ENCODE peak calls at places on chromosomes 12 and 14, in six cellular contexts. One of them, this sample, is unnamed.

GRCh38 chr12:28024231-28024995 is 51.9 kb upstream of the PTHLH start:
- DNase-seq in astrocyte of the cerebellum: peak
- DNase-seq in psoas muscle: no peak
- DNase-seq in A549: peak
- DNase-seq in K562: no peak
- DNase-seq in AG09319: no peak
- DNase-seq in this sample: no peak

GRCh38 chr14:68312884-68313725 is 479.8 kb downstream of the ZFP36L1 start:
- DNase-seq in psoas muscle: no peak
- DNase-seq in K562: no peak
- DNase-seq in astrocyte of the cerebellum: no peak
- DNase-seq in A549: no peak
- DNase-seq in AG09319: no peak
- DNase-seq in this sample: peak

GRCh38 chr14:55054098-55054497 is 2.7 kb downstream of the MAPK1IP1L start:
- DNase-seq in A549: no peak
- DNase-seq in AG09319: no peak
- DNase-seq in astrocyte of the cerebellum: no peak
- DNase-seq in K562: no peak
- DNase-seq in psoas muscle: no peak
- DNase-seq in this sample: no peak

GRCh38 chr12:53200458-53201169 is 6.4 kb downstream of the ITGB7 start:
- DNase-seq in psoas muscle: no peak
- DNase-seq in AG09319: no peak
- DNase-seq in A549: no peak
- DNase-seq in astrocyte of the cerebellum: no peak
- DNase-seq in K562: no peak
- DNase-seq in this sample: peak

GRCh38 chr14:26839481-26839880 is 241.6 kb upstream of the NOVA1 start:
- DNase-seq in K562: no peak
- DNase-seq in A549: no peak
- DNase-seq in AG09319: no peak
- DNase-seq in astrocyte of the cerebellum: no peak
- DNase-seq in psoas muscle: no peak
- DNase-seq in this sample: no peak

GRCh38 chr14:56137842-56138241 is 19.6 kb downstream of the PELI2 start:
- DNase-seq in astrocyte of the cerebellum: no peak
- DNase-seq in A549: no peak
- DNase-seq in psoas muscle: no peak
- DNase-seq in K562: no peak
- DNase-seq in AG09319: no peak
- DNase-seq in this sample: no peak

GRCh38 chr14:87896393-87897380 is 96.3 kb downstream of the GALC start:
- DNase-seq in A549: peak
- DNase-seq in AG09319: peak
- DNase-seq in astrocyte of the cerebellum: peak
- DNase-seq in K562: peak
- DNase-seq in psoas muscle: no peak
- DNase-seq in this sample: peak

GRCh38 chr12:117027251-117028086 is 71.7 kb downstream of the TESC start:
- DNase-seq in A549: no peak
- DNase-seq in astrocyte of the cerebellum: no peak
- DNase-seq in AG09319: no peak
- DNase-seq in psoas muscle: no peak
- DNase-seq in K562: no peak
- DNase-seq in this sample: no peak

GRCh38 chr14:73943083-73943482 is 6.8 kb downstream of the FAM161B start:
- DNase-seq in AG09319: peak
- DNase-seq in astrocyte of the cerebellum: no peak
- DNase-seq in A549: peak
- DNase-seq in psoas muscle: no peak
- DNase-seq in K562: no peak
- DNase-seq in this sample: no peak

GRCh38 chr12:50302686-50303085 is 19.4 kb upstream of the LIMA1 start:
- DNase-seq in AG09319: no peak
- DNase-seq in K562: no peak
- DNase-seq in psoas muscle: no peak
- DNase-seq in astrocyte of the cerebellum: no peak
- DNase-seq in A549: no peak
- DNase-seq in this sample: no peak

GRCh38 chr12:74890237-74890599 is 319.4 kb downstream of the KCNC2 start:
- DNase-seq in astrocyte of the cerebellum: peak
- DNase-seq in AG09319: peak
- DNase-seq in K562: no peak
- DNase-seq in psoas muscle: no peak
- DNase-seq in A549: peak
- DNase-seq in this sample: peak

GRCh38 chr12:28096649-28097048 is 93.6 kb upstream of the CCDC91 start:
- DNase-seq in astrocyte of the cerebellum: no peak
- DNase-seq in K562: no peak
- DNase-seq in psoas muscle: no peak
- DNase-seq in A549: no peak
- DNase-seq in AG09319: no peak
- DNase-seq in this sample: no peak

GRCh38 chr14:102086346-102086971 is 385 bp downstream of the HSP90AA1 start:
- DNase-seq in astrocyte of the cerebellum: no peak
- DNase-seq in AG09319: no peak
- DNase-seq in A549: peak
- DNase-seq in psoas muscle: peak
- DNase-seq in K562: peak
- DNase-seq in this sample: peak

GRCh38 chr12:121240484-121241202 is 30.7 kb downstream of the P2RX4 start:
- DNase-seq in psoas muscle: peak
- DNase-seq in K562: peak
- DNase-seq in A549: no peak
- DNase-seq in astrocyte of the cerebellum: no peak
- DNase-seq in AG09319: peak
- DNase-seq in this sample: peak

GRCh38 chr12:14394317-14395058 is 29.0 kb downstream of the ATF7IP start:
- DNase-seq in A549: peak
- DNase-seq in K562: peak
- DNase-seq in psoas muscle: no peak
- DNase-seq in AG09319: no peak
- DNase-seq in astrocyte of the cerebellum: peak
- DNase-seq in this sample: peak

GRCh38 chr12:116245189-116245588 is 32.3 kb downstream of the MED13L start:
- DNase-seq in AG09319: no peak
- DNase-seq in astrocyte of the cerebellum: no peak
- DNase-seq in A549: no peak
- DNase-seq in psoas muscle: no peak
- DNase-seq in K562: no peak
- DNase-seq in this sample: no peak

GRCh38 chr12:2743478-2743877 is 51.3 kb upstream of the FKBP4 start:
- DNase-seq in A549: no peak
- DNase-seq in AG09319: no peak
- DNase-seq in K562: no peak
- DNase-seq in astrocyte of the cerebellum: no peak
- DNase-seq in psoas muscle: no peak
- DNase-seq in this sample: no peak

GRCh38 chr12:2739069-2739468 is 55.7 kb upstream of the FKBP4 start:
- DNase-seq in astrocyte of the cerebellum: no peak
- DNase-seq in psoas muscle: no peak
- DNase-seq in K562: no peak
- DNase-seq in AG09319: no peak
- DNase-seq in A549: no peak
- DNase-seq in this sample: no peak

GRCh38 chr12:2745655-2746054 is 49.1 kb upstream of the FKBP4 start:
- DNase-seq in A549: no peak
- DNase-seq in psoas muscle: no peak
- DNase-seq in K562: no peak
- DNase-seq in astrocyte of the cerebellum: peak
- DNase-seq in AG09319: no peak
- DNase-seq in this sample: no peak

GRCh38 chr12:2737656-2738241 is 57.0 kb upstream of the FKBP4 start:
- DNase-seq in A549: no peak
- DNase-seq in psoas muscle: no peak
- DNase-seq in AG09319: no peak
- DNase-seq in astrocyte of the cerebellum: no peak
- DNase-seq in K562: no peak
- DNase-seq in this sample: no peak

DNA sequence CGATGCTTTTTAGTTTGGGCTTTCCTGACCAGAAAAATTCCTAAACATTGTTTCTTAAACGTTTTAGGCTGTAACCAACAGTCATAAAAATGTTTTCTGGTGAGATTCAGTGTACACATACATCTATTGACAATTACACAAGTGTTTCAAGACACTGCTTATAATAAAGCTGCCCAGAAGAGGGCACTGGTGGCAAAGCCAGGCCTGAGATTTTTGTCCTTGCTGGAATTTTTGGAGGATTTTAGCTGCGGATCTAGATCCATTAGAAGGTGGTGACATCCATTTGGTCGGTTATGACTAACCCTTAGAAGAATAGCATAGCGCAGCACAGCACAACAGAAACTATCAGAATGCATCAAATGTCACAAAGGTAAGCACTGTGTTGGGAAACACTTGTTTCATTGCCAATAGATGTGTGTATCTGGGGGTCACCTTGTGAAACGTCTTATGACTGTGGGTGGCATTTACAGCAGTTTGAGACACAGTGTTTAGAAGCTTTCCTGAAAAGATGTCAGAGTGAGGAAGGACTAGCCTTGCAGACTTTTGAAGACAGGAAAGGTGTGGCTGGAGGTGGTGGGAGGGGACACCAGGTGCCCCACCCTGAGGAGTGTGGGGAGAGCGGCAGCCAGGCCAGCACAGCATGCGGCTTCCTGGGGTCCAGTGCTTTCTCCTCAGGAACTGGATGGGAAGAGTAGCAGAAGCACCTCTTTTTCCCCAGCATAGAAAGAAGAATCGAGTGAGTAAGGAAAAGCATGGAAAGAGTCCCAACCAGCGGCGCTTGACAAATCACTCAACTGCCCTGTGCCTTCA is 54.7 kb upstream of the FKBP4 start:
- DNase-seq in psoas muscle: no peak
- DNase-seq in A549: peak
- DNase-seq in astrocyte of the cerebellum: peak
- DNase-seq in K562: no peak
- DNase-seq in AG09319: no peak
- DNase-seq in this sample: no peak
- TF ChIP-seq CTCF in psoas muscle: no peak
- TF ChIP-seq CTCF in A549: peak
- TF ChIP-seq CTCF in astrocyte of the cerebellum: peak
- TF ChIP-seq CTCF in K562: peak
- TF ChIP-seq CTCF in AG09319: peak
- TF ChIP-seq CTCF in this sample: no peak

GRCh38 chr14:76186318-76187027 is 34.8 kb downstream of the GPATCH2L start:
- DNase-seq in psoas muscle: no peak
- DNase-seq in AG09319: no peak
- DNase-seq in K562: no peak
- DNase-seq in astrocyte of the cerebellum: no peak
- DNase-seq in A549: no peak
- DNase-seq in this sample: peak

GRCh38 chr14:76175942-76176341 is 24.2 kb downstream of the GPATCH2L start:
- DNase-seq in A549: no peak
- DNase-seq in astrocyte of the cerebellum: no peak
- DNase-seq in AG09319: no peak
- DNase-seq in K562: no peak
- DNase-seq in psoas muscle: no peak
- DNase-seq in this sample: no peak

DNA sequence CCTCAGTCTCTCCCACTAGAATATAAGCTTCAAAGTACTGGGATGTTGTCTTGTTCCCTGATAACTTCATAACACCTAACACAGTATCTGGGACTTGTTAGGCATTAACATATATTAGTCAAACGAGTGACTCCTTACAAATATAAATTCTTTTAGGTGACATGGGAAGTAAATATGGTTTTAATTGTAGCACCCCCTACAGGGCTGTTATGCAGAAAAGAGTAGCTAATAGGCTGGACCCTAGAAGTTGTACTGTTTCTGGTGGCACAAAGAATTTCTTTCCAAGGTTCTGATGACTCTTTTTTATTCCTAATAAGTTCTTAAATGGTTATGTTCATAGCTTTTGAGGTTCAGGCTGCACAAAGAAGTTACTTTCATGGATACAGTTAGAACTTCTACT is 29.8 kb downstream of the GPATCH2L start:
- DNase-seq in psoas muscle: no peak
- DNase-seq in A549: peak
- DNase-seq in K562: peak
- DNase-seq in astrocyte of the cerebellum: no peak
- DNase-seq in AG09319: no peak
- DNase-seq in this sample: no peak
- TF ChIP-seq CTCF in psoas muscle: no peak
- TF ChIP-seq CTCF in A549: no peak
- TF ChIP-seq CTCF in K562: peak
- TF ChIP-seq CTCF in astrocyte of the cerebellum: peak
- TF ChIP-seq CTCF in AG09319: peak
- TF ChIP-seq CTCF in this sample: no peak

GRCh38 chr12:113934060-113934829 is 31.9 kb downstream of the RBM19 start:
- DNase-seq in K562: no peak
- DNase-seq in astrocyte of the cerebellum: no peak
- DNase-seq in AG09319: no peak
- DNase-seq in A549: no peak
- DNase-seq in psoas muscle: no peak
- DNase-seq in this sample: no peak

GRCh38 chr12:113934946-113935345 is 31.2 kb downstream of the RBM19 start:
- DNase-seq in A549: no peak
- DNase-seq in AG09319: no peak
- DNase-seq in K562: no peak
- DNase-seq in astrocyte of the cerebellum: no peak
- DNase-seq in psoas muscle: no peak
- DNase-seq in this sample: no peak

GRCh38 chr12:113932411-113933196 is 33.5 kb downstream of the RBM19 start:
- DNase-seq in K562: peak
- DNase-seq in AG09319: no peak
- DNase-seq in A549: no peak
- DNase-seq in psoas muscle: peak
- DNase-seq in astrocyte of the cerebellum: peak
- DNase-seq in this sample: no peak

GRCh38 chr12:113931517-113931916 is 34.6 kb downstream of the RBM19 start:
- DNase-seq in A549: no peak
- DNase-seq in AG09319: no peak
- DNase-seq in astrocyte of the cerebellum: no peak
- DNase-seq in K562: no peak
- DNase-seq in psoas muscle: no peak
- DNase-seq in this sample: no peak

DNA sequence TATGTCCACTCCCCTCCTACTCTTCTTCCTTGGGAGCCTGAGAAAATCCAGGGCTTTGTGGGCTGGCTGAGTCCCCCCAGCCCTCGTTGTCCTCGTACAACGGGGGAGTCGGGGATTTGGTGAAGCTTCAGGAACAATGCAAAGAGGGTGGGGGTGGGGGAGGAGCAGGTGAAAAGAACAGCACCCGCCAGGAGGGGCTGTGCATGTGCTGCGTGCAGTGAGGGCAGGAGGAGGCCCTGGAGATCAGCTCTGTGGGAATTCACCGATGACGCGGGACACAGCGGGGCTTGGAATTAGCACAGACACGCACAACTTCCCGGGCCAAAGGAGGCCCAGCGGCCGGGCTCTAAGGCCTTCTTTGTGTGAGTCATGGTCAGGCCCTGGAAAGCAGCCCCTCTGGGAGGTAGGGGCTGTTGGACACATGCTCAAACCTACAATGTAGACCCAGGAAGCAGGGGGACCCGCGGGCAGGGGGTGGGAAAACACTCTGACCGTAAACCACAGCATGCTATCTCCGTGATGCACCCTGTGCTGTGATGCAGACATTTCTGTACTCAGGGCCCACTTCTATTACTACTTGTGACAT is 32.8 kb downstream of the RBM19 start:
- DNase-seq in A549: no peak
- DNase-seq in astrocyte of the cerebellum: peak
- DNase-seq in psoas muscle: peak
- DNase-seq in AG09319: peak
- DNase-seq in K562: peak
- DNase-seq in this sample: no peak
- TF ChIP-seq CTCF in A549: no peak
- TF ChIP-seq CTCF in astrocyte of the cerebellum: peak
- TF ChIP-seq CTCF in psoas muscle: no peak
- TF ChIP-seq CTCF in AG09319: no peak
- TF ChIP-seq CTCF in K562: peak
- TF ChIP-seq CTCF in this sample: no peak

GRCh38 chr12:94195483-94195882 is 47.1 kb downstream of the PLXNC1 start:
- DNase-seq in astrocyte of the cerebellum: no peak
- DNase-seq in A549: no peak
- DNase-seq in psoas muscle: no peak
- DNase-seq in K562: no peak
- DNase-seq in AG09319: no peak
- DNase-seq in this sample: no peak
- TF ChIP-seq CTCF in astrocyte of the cerebellum: peak
- TF ChIP-seq CTCF in A549: no peak
- TF ChIP-seq CTCF in psoas muscle: no peak
- TF ChIP-seq CTCF in K562: peak
- TF ChIP-seq CTCF in AG09319: no peak
- TF ChIP-seq CTCF in this sample: no peak

This sample was measured in GM20000.